ENCODE peak calls at places on chromosomes 1 and 21, in ten cellular contexts. One of them, this sample, is unnamed. For H3K36me3, the result is how much of the 10 kb centered on the place peaks cover.

GRCh38 chr1:41018039-41018438 is 3.5 kb downstream of the SLFNL1 start:
- DNase-seq in heart right ventricle: no peak
- DNase-seq in hepatocyte: no peak
- DNase-seq in left ventricle myocardium inferior: no peak
- DNase-seq in astrocyte: no peak
- DNase-seq in body of pancreas: no peak
- DNase-seq in uterus: no peak
- DNase-seq in PC-9: no peak
- DNase-seq in thoracic aorta: no peak
- DNase-seq in fibroblast of lung: no peak
- DNase-seq in this sample: no peak

GRCh38 chr1:147719029-147719703 is 41.2 kb downstream of the GJA5 start:
- DNase-seq in heart right ventricle: no peak
- DNase-seq in hepatocyte: no peak
- DNase-seq in left ventricle myocardium inferior: no peak
- DNase-seq in astrocyte: no peak
- DNase-seq in body of pancreas: peak
- DNase-seq in uterus: no peak
- DNase-seq in PC-9: peak
- DNase-seq in thoracic aorta: no peak
- DNase-seq in fibroblast of lung: no peak
- DNase-seq in this sample: no peak

GRCh38 chr1:232486006-232486405 is 143.9 kb downstream of the SIPA1L2 start:
- DNase-seq in heart right ventricle: no peak
- DNase-seq in hepatocyte: no peak
- DNase-seq in left ventricle myocardium inferior: no peak
- DNase-seq in astrocyte: no peak
- DNase-seq in body of pancreas: no peak
- DNase-seq in uterus: no peak
- DNase-seq in PC-9: no peak
- DNase-seq in thoracic aorta: no peak
- DNase-seq in fibroblast of lung: no peak
- DNase-seq in this sample: no peak

GRCh38 chr1:211521102-211521815 is 29.3 kb upstream of the RD3 start:
- DNase-seq in heart right ventricle: no peak
- DNase-seq in hepatocyte: no peak
- DNase-seq in left ventricle myocardium inferior: no peak
- DNase-seq in astrocyte: no peak
- DNase-seq in body of pancreas: no peak
- DNase-seq in uterus: no peak
- DNase-seq in PC-9: no peak
- DNase-seq in thoracic aorta: no peak
- DNase-seq in fibroblast of lung: no peak
- DNase-seq in this sample: no peak

GRCh38 chr1:234983554-234983911 is 145.1 kb downstream of the TOMM20 start:
- DNase-seq in heart right ventricle: no peak
- DNase-seq in hepatocyte: no peak
- DNase-seq in left ventricle myocardium inferior: no peak
- DNase-seq in astrocyte: no peak
- DNase-seq in body of pancreas: no peak
- DNase-seq in uterus: no peak
- DNase-seq in PC-9: no peak
- DNase-seq in thoracic aorta: no peak
- DNase-seq in fibroblast of lung: no peak
- DNase-seq in this sample: no peak

GRCh38 chr1:78649628-78650027 is at the start of gene IFI44:
- DNase-seq in heart right ventricle: peak
- DNase-seq in hepatocyte: peak
- DNase-seq in left ventricle myocardium inferior: peak
- DNase-seq in astrocyte: peak
- DNase-seq in body of pancreas: peak
- DNase-seq in uterus: peak
- DNase-seq in PC-9: peak
- DNase-seq in thoracic aorta: peak
- DNase-seq in fibroblast of lung: peak
- DNase-seq in this sample: peak

GRCh38 chr1:2003564-2004131 is at the start of gene CFAP74:
- DNase-seq in heart right ventricle: peak
- DNase-seq in hepatocyte: peak
- DNase-seq in left ventricle myocardium inferior: no peak
- DNase-seq in astrocyte: peak
- DNase-seq in body of pancreas: no peak
- DNase-seq in uterus: no peak
- DNase-seq in PC-9: peak
- DNase-seq in thoracic aorta: no peak
- DNase-seq in fibroblast of lung: peak
- DNase-seq in this sample: no peak

GRCh38 chr1:210857724-210858123 is 276.2 kb downstream of the KCNH1 start:
- DNase-seq in heart right ventricle: no peak
- DNase-seq in hepatocyte: no peak
- DNase-seq in left ventricle myocardium inferior: no peak
- DNase-seq in astrocyte: peak
- DNase-seq in body of pancreas: no peak
- DNase-seq in uterus: no peak
- DNase-seq in PC-9: no peak
- DNase-seq in thoracic aorta: no peak
- DNase-seq in fibroblast of lung: no peak
- DNase-seq in this sample: no peak

GRCh38 chr1:212721388-212722247 is 22.0 kb upstream of the BATF3 start:
- DNase-seq in heart right ventricle: no peak
- DNase-seq in hepatocyte: peak
- DNase-seq in left ventricle myocardium inferior: no peak
- DNase-seq in astrocyte: peak
- DNase-seq in body of pancreas: no peak
- DNase-seq in uterus: no peak
- DNase-seq in PC-9: peak
- DNase-seq in thoracic aorta: no peak
- DNase-seq in fibroblast of lung: peak
- DNase-seq in this sample: peak

GRCh38 chr21:29704719-29705118 is 235.1 kb downstream of the GRIK1 start:
- DNase-seq in heart right ventricle: no peak
- DNase-seq in hepatocyte: no peak
- DNase-seq in left ventricle myocardium inferior: no peak
- DNase-seq in astrocyte: peak
- DNase-seq in body of pancreas: no peak
- DNase-seq in uterus: no peak
- DNase-seq in PC-9: no peak
- DNase-seq in thoracic aorta: no peak
- DNase-seq in fibroblast of lung: peak
- DNase-seq in this sample: peak

GRCh38 chr1:94602312-94602711 is 60.8 kb upstream of the F3 start:
- DNase-seq in heart right ventricle: no peak
- DNase-seq in hepatocyte: no peak
- DNase-seq in left ventricle myocardium inferior: no peak
- DNase-seq in astrocyte: peak
- DNase-seq in body of pancreas: no peak
- DNase-seq in uterus: no peak
- DNase-seq in PC-9: no peak
- DNase-seq in thoracic aorta: no peak
- DNase-seq in fibroblast of lung: peak
- DNase-seq in this sample: no peak

GRCh38 chr1:94597701-94598100 is 56.1 kb upstream of the F3 start:
- DNase-seq in heart right ventricle: no peak
- DNase-seq in hepatocyte: no peak
- DNase-seq in left ventricle myocardium inferior: no peak
- DNase-seq in astrocyte: peak
- DNase-seq in body of pancreas: no peak
- DNase-seq in uterus: no peak
- DNase-seq in PC-9: no peak
- DNase-seq in thoracic aorta: no peak
- DNase-seq in fibroblast of lung: peak
- DNase-seq in this sample: peak

GRCh38 chr1:94596260-94596659 is 54.7 kb upstream of the F3 start:
- DNase-seq in heart right ventricle: no peak
- DNase-seq in hepatocyte: no peak
- DNase-seq in left ventricle myocardium inferior: no peak
- DNase-seq in astrocyte: no peak
- DNase-seq in body of pancreas: no peak
- DNase-seq in uterus: no peak
- DNase-seq in PC-9: no peak
- DNase-seq in thoracic aorta: no peak
- DNase-seq in fibroblast of lung: no peak
- DNase-seq in this sample: no peak

GRCh38 chr1:94600556-94600955 is 59.0 kb upstream of the F3 start:
- DNase-seq in heart right ventricle: no peak
- DNase-seq in hepatocyte: no peak
- DNase-seq in left ventricle myocardium inferior: no peak
- DNase-seq in astrocyte: no peak
- DNase-seq in body of pancreas: no peak
- DNase-seq in uterus: no peak
- DNase-seq in PC-9: no peak
- DNase-seq in thoracic aorta: no peak
- DNase-seq in fibroblast of lung: no peak
- DNase-seq in this sample: no peak

GRCh38 chr1:94599090-94599813 is 57.7 kb upstream of the F3 start:
- DNase-seq in heart right ventricle: no peak
- DNase-seq in hepatocyte: peak
- DNase-seq in left ventricle myocardium inferior: no peak
- DNase-seq in astrocyte: no peak
- DNase-seq in body of pancreas: peak
- DNase-seq in uterus: no peak
- DNase-seq in PC-9: peak
- DNase-seq in thoracic aorta: no peak
- DNase-seq in fibroblast of lung: peak
- DNase-seq in this sample: no peak
- TF ChIP-seq CTCF in heart right ventricle: peak
- TF ChIP-seq CTCF in hepatocyte: peak
- TF ChIP-seq CTCF in left ventricle myocardium inferior: peak
- TF ChIP-seq CTCF in astrocyte: peak
- TF ChIP-seq CTCF in body of pancreas: peak
- TF ChIP-seq CTCF in uterus: no peak
- TF ChIP-seq CTCF in PC-9: peak
- TF ChIP-seq CTCF in thoracic aorta: peak
- TF ChIP-seq CTCF in fibroblast of lung: peak
- TF ChIP-seq CTCF in this sample: peak

GRCh38 chr1:207007352-207008033 is 25.1 kb downstream of the C1orf116 start:
- DNase-seq in heart right ventricle: no peak
- DNase-seq in hepatocyte: no peak
- DNase-seq in left ventricle myocardium inferior: no peak
- DNase-seq in astrocyte: peak
- DNase-seq in body of pancreas: peak
- DNase-seq in uterus: no peak
- DNase-seq in PC-9: peak
- DNase-seq in thoracic aorta: no peak
- DNase-seq in fibroblast of lung: peak
- DNase-seq in this sample: peak

GRCh38 chr1:207009945-207010344 is 22.6 kb downstream of the C1orf116 start:
- DNase-seq in heart right ventricle: no peak
- DNase-seq in hepatocyte: no peak
- DNase-seq in left ventricle myocardium inferior: no peak
- DNase-seq in astrocyte: no peak
- DNase-seq in body of pancreas: no peak
- DNase-seq in uterus: no peak
- DNase-seq in PC-9: no peak
- DNase-seq in thoracic aorta: no peak
- DNase-seq in fibroblast of lung: no peak
- DNase-seq in this sample: no peak

GRCh38 chr1:207004931-207005830 is 27.4 kb downstream of the C1orf116 start:
- DNase-seq in heart right ventricle: no peak
- DNase-seq in hepatocyte: peak
- DNase-seq in left ventricle myocardium inferior: no peak
- DNase-seq in astrocyte: peak
- DNase-seq in body of pancreas: peak
- DNase-seq in uterus: no peak
- DNase-seq in PC-9: peak
- DNase-seq in thoracic aorta: no peak
- DNase-seq in fibroblast of lung: peak
- DNase-seq in this sample: no peak

GRCh38 chr1:207009182-207009850 is 23.2 kb downstream of the C1orf116 start:
- DNase-seq in heart right ventricle: no peak
- DNase-seq in hepatocyte: no peak
- DNase-seq in left ventricle myocardium inferior: no peak
- DNase-seq in astrocyte: no peak
- DNase-seq in body of pancreas: peak
- DNase-seq in uterus: no peak
- DNase-seq in PC-9: no peak
- DNase-seq in thoracic aorta: no peak
- DNase-seq in fibroblast of lung: no peak
- DNase-seq in this sample: no peak

GRCh38 chr1:207006914-207007313 is 25.6 kb downstream of the C1orf116 start:
- DNase-seq in heart right ventricle: no peak
- DNase-seq in hepatocyte: no peak
- DNase-seq in left ventricle myocardium inferior: no peak
- DNase-seq in astrocyte: no peak
- DNase-seq in body of pancreas: no peak
- DNase-seq in uterus: no peak
- DNase-seq in PC-9: no peak
- DNase-seq in thoracic aorta: no peak
- DNase-seq in fibroblast of lung: no peak
- DNase-seq in this sample: no peak
- H3K4me3 ChIP-seq in heart right ventricle: no peak
- H3K4me3 ChIP-seq in hepatocyte: no peak
- H3K4me3 ChIP-seq in left ventricle myocardium inferior: no peak
- H3K4me3 ChIP-seq in astrocyte: no peak
- H3K4me3 ChIP-seq in body of pancreas: no peak
- H3K4me3 ChIP-seq in uterus: no peak
- H3K4me3 ChIP-seq in PC-9: peak
- H3K4me3 ChIP-seq in thoracic aorta: no peak
- H3K4me3 ChIP-seq in fibroblast of lung: no peak
- H3K4me3 ChIP-seq in this sample: no peak

GRCh38 chr1:29171089-29171488 is 10.6 kb downstream of the SRSF4 start:
- DNase-seq in heart right ventricle: no peak
- DNase-seq in hepatocyte: no peak
- DNase-seq in left ventricle myocardium inferior: no peak
- DNase-seq in astrocyte: no peak
- DNase-seq in body of pancreas: no peak
- DNase-seq in uterus: no peak
- DNase-seq in PC-9: no peak
- DNase-seq in thoracic aorta: no peak
- DNase-seq in fibroblast of lung: no peak
- DNase-seq in this sample: no peak
- H3K36me3 ChIP-seq in heart right ventricle: under half
- H3K36me3 ChIP-seq in hepatocyte: under half
- H3K36me3 ChIP-seq in left ventricle myocardium inferior: under half
- H3K36me3 ChIP-seq in astrocyte: under half
- H3K36me3 ChIP-seq in body of pancreas: under half
- H3K36me3 ChIP-seq in uterus: under half
- H3K36me3 ChIP-seq in PC-9: under half
- H3K36me3 ChIP-seq in thoracic aorta: under half
- H3K36me3 ChIP-seq in fibroblast of lung: under half
- H3K36me3 ChIP-seq in this sample: under half

DNA sequence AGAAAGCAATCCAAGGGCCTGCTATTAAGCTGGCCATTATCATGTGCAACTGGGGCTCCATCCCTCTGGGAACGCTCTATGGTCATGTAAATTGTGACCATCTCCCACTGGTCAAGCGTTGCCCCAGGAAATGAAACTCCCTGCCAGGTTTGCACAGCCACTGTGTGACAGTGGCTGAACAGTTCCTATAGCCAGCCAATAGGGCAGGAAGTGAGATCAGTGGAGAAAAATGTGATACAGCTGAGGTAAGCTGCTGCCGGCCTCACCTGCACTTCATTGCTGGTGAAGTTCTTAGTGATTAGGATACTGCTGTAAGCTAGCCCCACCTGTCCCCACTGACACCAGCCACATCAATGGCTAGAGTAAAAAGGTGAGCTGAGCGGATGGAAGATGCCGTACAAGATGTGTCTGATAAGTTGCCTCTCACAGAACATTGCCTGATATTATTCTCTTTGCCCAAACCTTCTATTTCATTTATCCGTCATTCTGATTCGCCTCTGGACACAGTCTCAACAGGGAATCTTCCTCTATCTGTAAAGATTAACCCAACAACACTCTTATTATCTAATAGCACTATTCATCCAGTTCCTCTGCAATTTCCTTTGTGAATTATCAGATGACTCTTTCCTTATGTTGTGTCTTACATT is 38.4 kb upstream of the CDC42BPA start:
- DNase-seq in heart right ventricle: no peak
- DNase-seq in hepatocyte: peak
- DNase-seq in left ventricle myocardium inferior: no peak
- DNase-seq in astrocyte: no peak
- DNase-seq in body of pancreas: peak
- DNase-seq in uterus: no peak
- DNase-seq in PC-9: peak
- DNase-seq in thoracic aorta: no peak
- DNase-seq in fibroblast of lung: no peak
- DNase-seq in this sample: no peak
- TF ChIP-seq CTCF in heart right ventricle: no peak
- TF ChIP-seq CTCF in hepatocyte: no peak
- TF ChIP-seq CTCF in left ventricle myocardium inferior: no peak
- TF ChIP-seq CTCF in astrocyte: no peak
- TF ChIP-seq CTCF in body of pancreas: no peak
- TF ChIP-seq CTCF in uterus: no peak
- TF ChIP-seq CTCF in PC-9: peak
- TF ChIP-seq CTCF in thoracic aorta: no peak
- TF ChIP-seq CTCF in fibroblast of lung: no peak
- TF ChIP-seq CTCF in this sample: no peak